ENCODE peak calls at places on chromosomes 11 and 22, in nine cellular contexts. U is H1, F is HCT116, L is GM12878, N is endothelial cell of umbilical vein, K is GM12891, T is breast epithelium, C is GM12892, R is stomach. S is an unnamed sample.

GRCh38 chr11:108873938-108874337 is 209.1 kb downstream of the DDX10 start:
- DNase-seq in U (no peak), F (no peak), L (no peak), N (peak; percentile 61), K (no peak), T (no peak), C (no peak), R (no peak), S (no peak)

GRCh38 chr11:105489431-105489830 is 120.4 kb upstream of the GRIA4 start:
- DNase-seq in U (no peak), F (no peak), L (no peak), N (no peak), K (no peak), T (no peak), C (no peak), R (no peak), S (no peak)

GRCh38 chr11:28606930-28607329 is 498.7 kb downstream of the METTL15 start:
- DNase-seq in U (no peak), F (no peak), L (no peak), N (no peak), K (no peak), T (no peak), C (no peak), R (no peak), S (no peak)

GRCh38 chr11:47260366-47260765 is 2.6 kb downstream of the NR1H3 start:
- DNase-seq in U (no peak), F (no peak), L (no peak), N (no peak), K (no peak), T (no peak), C (no peak), R (no peak), S (peak; percentile 56)

GRCh38 chr11:87281496-87281895 is 243.8 kb downstream of the TMEM135 start:
- DNase-seq in U (no peak), F (no peak), L (no peak), N (peak; percentile 96), K (no peak), T (no peak), C (no peak), R (no peak), S (no peak)

GRCh38 chr11:115660072-115660805 is 156.0 kb upstream of the CADM1 start:
- DNase-seq in U (peak; percentile 53), F (no peak), L (no peak), N (no peak), K (no peak), T (no peak), C (no peak), R (no peak), S (no peak)

GRCh38 chr11:61919841-61920631 is 2.7 kb upstream of the RAB3IL1 start:
- DNase-seq in U (peak; percentile 45), F (no peak), L (no peak), N (no peak), K (no peak), T (peak; percentile 14), C (peak; percentile 5), R (no peak), S (peak; percentile 69)

GRCh38 chr22:31496735-31497146 is 405 bp downstream of the SFI1 start:
- DNase-seq in U (no peak), F (no peak), L (no peak), N (no peak), K (no peak), T (no peak), C (no peak), R (no peak), S (peak; percentile 92)

GRCh38 chr11:73229321-73230275 is 11.5 kb downstream of the P2RY2 start:
- DNase-seq in U (no peak), F (no peak), L (no peak), N (no peak), K (no peak), T (no peak), C (no peak), R (no peak), S (peak; percentile 51)

GRCh38 chr11:120228794-120229384 is 11.1 kb upstream of the POU2F3 start:
- DNase-seq in U (no peak), F (no peak), L (no peak), N (no peak), K (no peak), T (no peak), C (no peak), R (no peak), S (no peak)

GRCh38 chr11:121024989-121025388 is 1.1 kb downstream of the TBCEL start:
- DNase-seq in U (no peak), F (no peak), L (no peak), N (no peak), K (peak; percentile 12), T (no peak), C (peak; percentile 2), R (no peak), S (no peak)

GRCh38 chr11:19698493-19699292 is 13.9 kb upstream of the NAV2 start:
- DNase-seq in U (no peak), F (no peak), L (no peak), N (no peak), K (no peak), T (peak; percentile 66), C (no peak), R (no peak), S (no peak)

GRCh38 chr11:15202626-15203025 is 87.9 kb downstream of the INSC start:
- DNase-seq in U (no peak), F (no peak), L (no peak), N (no peak), K (no peak), T (no peak), C (no peak), R (no peak), S (no peak)

GRCh38 chr11:29025001-29025400 is 916.8 kb downstream of the METTL15 start:
- DNase-seq in U (no peak), F (no peak), L (no peak), N (no peak), K (no peak), T (no peak), C (no peak), R (no peak), S (no peak)

DNA sequence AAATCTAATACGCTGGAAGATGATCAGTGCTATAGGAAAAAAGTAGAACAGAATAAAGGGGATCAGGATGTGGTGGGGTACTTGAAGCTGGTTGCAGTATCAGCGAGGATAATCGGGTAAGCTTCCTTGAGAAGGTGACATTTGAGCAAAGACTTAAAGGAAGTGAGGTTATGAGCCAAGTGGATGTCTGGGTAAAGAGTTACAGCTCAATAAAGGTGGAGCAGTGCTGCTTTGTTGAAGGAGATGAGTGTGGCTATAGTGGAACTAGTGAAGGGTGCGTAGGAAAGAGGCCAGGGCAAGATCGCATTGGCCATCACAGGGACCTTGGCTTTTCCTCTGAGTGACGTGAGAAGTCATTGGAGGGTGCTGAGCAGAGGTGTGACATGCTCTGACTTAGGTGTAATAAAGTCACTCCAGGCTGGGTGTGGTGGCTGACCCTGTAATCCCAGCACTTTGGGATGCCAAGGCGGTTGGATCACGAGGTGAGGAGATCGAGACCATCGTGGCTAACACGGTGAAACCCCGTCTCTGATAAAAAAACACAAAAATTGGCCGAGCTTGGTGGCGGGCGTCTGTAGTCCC is 2.3 kb upstream of the SYVN1 start:
- DNase-seq in U (no peak), F (no peak), L (no peak), N (no peak), K (no peak), T (no peak), C (no peak), R (no peak), S (peak; percentile 42)
- TF ChIP-seq POLR2A in U (no peak), F (no peak), L (no peak), N (no peak), K (no peak), T (no peak), C (no peak), R (no peak), S (no peak)

DNA sequence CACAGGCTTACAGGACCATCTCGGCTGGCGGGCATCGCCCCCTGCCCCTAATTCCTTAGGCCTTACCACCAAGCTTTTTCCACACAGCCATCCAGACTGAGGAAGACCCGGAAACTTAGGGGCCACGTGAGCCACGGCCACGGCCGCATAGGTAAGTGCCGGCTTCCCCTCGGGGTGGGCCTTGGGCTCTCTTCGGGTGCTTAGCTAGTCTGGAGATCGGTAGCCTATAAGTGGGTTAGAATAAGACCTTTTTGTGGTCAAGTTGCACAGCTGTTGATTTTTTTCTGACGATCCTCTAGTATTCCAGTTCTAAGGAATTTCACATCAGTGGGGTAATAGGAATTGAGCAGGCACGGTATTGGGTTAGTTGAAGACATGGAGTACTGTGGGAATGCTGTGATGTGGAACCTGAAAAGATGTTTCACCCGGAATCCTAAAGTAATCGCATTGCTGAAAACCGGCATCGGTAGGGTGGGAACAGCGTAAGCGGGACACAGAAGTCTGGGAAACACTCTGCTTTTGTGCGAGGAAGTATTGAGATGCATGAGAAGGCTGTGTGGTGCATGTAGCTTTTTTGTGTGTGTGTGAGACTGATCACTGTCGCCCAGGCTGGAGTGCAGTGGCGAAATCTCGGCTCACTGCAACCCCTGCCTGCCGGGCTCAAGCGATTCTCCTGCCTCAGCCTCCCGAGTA is 669 bp downstream of the RPL27A start:
- DNase-seq in U (no peak), F (no peak), L (no peak), N (no peak), K (no peak), T (no peak), C (no peak), R (no peak), S (no peak)
- TF ChIP-seq POLR2AphosphoS5 in U (peak; percentile 66), F (no peak), L (no peak), N (no peak), K (no peak), T (no peak), C (no peak), R (no peak), S (no peak)

GRCh38 chr11:4094348-4095291 is at the start of gene RRM1:
- DNase-seq in U (peak; percentile 98), F (peak; percentile 93), L (peak; percentile 82), N (peak; percentile 98), K (peak; percentile 81), T (peak; percentile 90), C (peak; percentile 75), R (peak; percentile 92), S (peak; percentile 96)
- TF ChIP-seq POLR2A in U (peak; percentile 73), F (peak; percentile 61), L (peak; percentile 84), N (peak; percentile 90), K (peak; percentile 66), T (peak; percentile 17), C (peak; percentile 80), R (no peak), S (peak; percentile 15)

GRCh38 chr11:130002846-130003716 is 446 bp upstream of the PRDM10 start:
- DNase-seq in U (peak; percentile 88), F (peak; percentile 96), L (peak; percentile 95), N (peak; percentile 98), K (peak; percentile 86), T (peak; percentile 94), C (peak; percentile 91), R (peak; percentile 93), S (peak; percentile 98)

GRCh38 chr11:130000552-130001176 is 2.0 kb downstream of the PRDM10 start:
- DNase-seq in U (no peak), F (no peak), L (no peak), N (no peak), K (no peak), T (no peak), C (no peak), R (no peak), S (no peak)

GRCh38 chr11:130002352-130002845 is at the start of gene PRDM10:
- DNase-seq in U (peak; percentile 90), F (peak; percentile 84), L (no peak), N (no peak), K (peak; percentile 81), T (peak; percentile 90), C (peak; percentile 82), R (peak; percentile 92), S (peak; percentile 97)

GRCh38 chr11:130003717-130004001 is 1.0 kb upstream of the PRDM10 start:
- DNase-seq in U (no peak), F (no peak), L (no peak), N (no peak), K (no peak), T (no peak), C (no peak), R (no peak), S (no peak)

GRCh38 chr11:130001491-130002351 is 914 bp downstream of the PRDM10 start:
- DNase-seq in U (peak; percentile 60), F (no peak), L (no peak), N (peak; percentile 52), K (peak; percentile 24), T (peak; percentile 21), C (peak; percentile 39), R (peak; percentile 40), S (no peak)
- TF ChIP-seq POLR2AphosphoS5 in U (no peak), F (no peak), L (no peak), N (no peak), K (no peak), T (no peak), C (peak; percentile 37), R (no peak), S (no peak)